ENCODE peak calls at places on chromosomes 2 and 18, in four cellular contexts. W, D, J and V are unnamed samples.

GRCh38 chr2:53104263-53104662 is 663.3 kb upstream of the CHAC2 start:
- DNase-seq in W (no peak), D (no peak), J (peak; percentile 90), V (no peak)

GRCh38 chr2:74548919-74549684 is 4.6 kb downstream of the LOXL3 start:
- DNase-seq in W (peak; percentile 76), D (no peak), J (peak; percentile 50), V (peak; percentile 88)

GRCh38 chr2:217801115-217801531 is 201.7 kb downstream of the TNS1 start:
- DNase-seq in W (no peak), D (no peak), J (no peak), V (no peak)

GRCh38 chr18:52152036-52152435 is 188.0 kb upstream of the DCC start:
- DNase-seq in W (no peak), D (no peak), J (no peak), V (no peak)

GRCh38 chr18:48928787-48929186 is 22.0 kb downstream of the SMAD7 start:
- DNase-seq in W (no peak), D (peak; percentile 72), J (peak; percentile 65), V (peak; percentile 80)

GRCh38 chr2:1664698-1665097 is 79.6 kb downstream of the PXDN start:
- DNase-seq in W (no peak), D (no peak), J (no peak), V (no peak)

GRCh38 chr18:58781627-58782194 is 83.0 kb upstream of the ZNF532 start:
- DNase-seq in W (peak; percentile 51), D (peak; percentile 57), J (peak; percentile 59), V (peak; percentile 73)

GRCh38 chr2:9809064-9809356 is 34.3 kb upstream of the TAF1B start:
- DNase-seq in W (no peak), D (no peak), J (no peak), V (no peak)

GRCh38 chr2:150710916-150711315 is 223.4 kb upstream of the RND3 start:
- DNase-seq in W (no peak), D (no peak), J (no peak), V (no peak)

GRCh38 chr18:79912409-79912991 is 39.0 kb downstream of the SLC66A2 start:
- DNase-seq in W (no peak), D (no peak), J (no peak), V (no peak)

GRCh38 chr2:98039085-98039756 is 43.5 kb upstream of the TMEM131 start:
- DNase-seq in W (no peak), D (no peak), J (no peak), V (peak; percentile 75)

GRCh38 chr2:218831378-218831990 is at the start of gene PRKAG3:
- DNase-seq in W (no peak), D (no peak), J (no peak), V (no peak)

GRCh38 chr2:218828477-218828778 is 3.2 kb downstream of the PRKAG3 start:
- DNase-seq in W (no peak), D (no peak), J (no peak), V (no peak)

GRCh38 chr2:218830526-218831306 is 887 bp downstream of the PRKAG3 start:
- DNase-seq in W (no peak), D (no peak), J (no peak), V (no peak)

GRCh38 chr2:218827701-218828476 is 3.7 kb downstream of the PRKAG3 start:
- DNase-seq in W (no peak), D (no peak), J (no peak), V (no peak)

DNA sequence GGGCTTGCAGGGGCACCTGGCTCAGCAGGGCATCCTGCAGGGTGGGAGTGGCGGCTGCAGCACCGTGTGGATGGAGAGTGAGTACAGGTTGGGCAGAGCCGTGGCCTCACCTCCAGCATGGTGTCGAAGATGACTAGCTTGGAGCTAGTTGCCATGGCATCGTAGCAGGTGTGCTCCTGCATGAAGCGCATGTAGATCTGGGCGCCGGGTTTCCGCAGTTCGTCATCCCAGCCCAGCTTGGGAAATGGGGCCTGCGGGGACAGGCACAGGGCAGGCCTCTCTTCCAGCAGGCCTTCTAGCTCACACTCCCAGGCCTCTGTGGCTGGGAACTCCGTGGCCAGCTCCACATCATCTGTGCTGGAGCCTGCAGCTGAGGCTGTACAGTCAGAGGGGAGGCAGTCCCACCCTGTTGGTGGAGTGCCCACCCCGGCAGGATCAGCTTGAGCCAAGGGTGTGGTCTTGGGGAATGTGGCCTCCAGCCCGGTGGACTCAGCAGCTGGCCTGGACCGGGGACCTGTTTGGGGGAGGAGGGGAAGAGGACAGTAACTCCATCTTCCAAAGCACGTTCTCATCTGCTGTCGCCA is 1.6 kb downstream of the PRKAG3 start:
- DNase-seq in W (no peak), D (no peak), J (no peak), V (no peak)
- TF ChIP-seq CTCF in W (no peak), D (no peak), J (no peak), V (no peak)

DNA sequence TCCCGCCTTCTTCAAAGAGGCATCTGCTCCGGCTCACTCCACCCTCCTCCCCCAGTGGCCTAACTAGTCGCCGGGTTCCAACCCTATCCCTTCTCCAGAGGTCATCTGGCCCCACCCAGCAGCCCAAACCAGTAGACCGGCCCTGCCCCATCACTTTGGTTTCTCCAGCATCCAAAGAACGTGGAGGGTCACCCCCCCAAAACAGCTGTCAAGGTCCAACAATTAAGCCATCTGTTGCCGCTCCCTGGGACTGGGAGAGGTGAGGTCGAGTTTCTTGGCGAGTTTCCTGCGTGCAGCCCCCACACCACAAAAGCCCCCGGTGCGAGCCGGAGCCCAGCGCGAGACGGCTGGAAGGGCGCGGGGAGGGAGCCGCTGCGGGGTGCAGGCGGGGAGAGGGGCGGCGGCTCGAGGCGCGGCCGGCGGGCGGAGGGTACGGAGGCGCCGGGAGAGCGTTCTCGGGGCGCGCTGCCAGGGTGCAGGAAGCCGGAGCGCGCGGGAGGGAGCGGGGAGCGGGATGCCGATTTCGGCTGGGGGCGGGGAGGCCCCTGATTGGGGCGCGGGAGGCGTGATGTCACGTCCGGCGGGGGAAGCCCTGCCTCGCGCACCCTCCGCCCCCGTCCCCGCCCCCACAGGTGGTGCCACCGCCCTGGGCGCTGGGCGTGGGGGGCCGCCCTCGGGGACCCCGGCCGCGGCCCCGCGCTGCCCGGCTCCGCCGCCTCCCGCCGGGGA is 571 bp upstream of the GPC1 start:
- DNase-seq in W (peak; percentile 91), D (no peak), J (peak; percentile 52), V (no peak)
- TF ChIP-seq POLR2A in W (peak; percentile 60), D (peak; percentile 37), J (no peak), V (no peak)

DNA sequence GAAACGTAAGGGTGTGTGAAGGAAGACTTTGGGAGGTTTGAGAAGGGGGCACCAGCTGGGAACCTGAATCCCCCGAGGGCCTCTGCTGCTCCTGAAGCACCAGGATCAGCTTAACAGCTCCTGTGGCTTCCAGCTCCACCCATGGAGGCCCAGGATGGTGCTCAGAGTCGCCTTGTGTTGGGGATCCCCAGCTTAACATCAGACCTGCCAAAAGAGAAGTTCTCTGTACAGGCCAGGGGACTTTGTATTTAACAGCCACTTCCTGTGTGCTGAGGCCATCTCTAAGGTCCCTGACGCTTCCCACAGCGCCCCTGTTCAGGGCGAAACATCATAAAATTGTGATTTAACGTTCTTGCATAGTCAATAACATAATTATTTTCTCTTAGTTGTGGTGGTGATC is 77.5 kb downstream of the NCK2 start:
- DNase-seq in W (no peak), D (no peak), J (peak; percentile 16), V (peak; percentile 68)
- TF ChIP-seq MYC in W (no peak), D (no peak), J (no peak), V (no peak)

GRCh38 chr2:59303272-59303671 is 1062.1 kb upstream of the FANCL start:
- DNase-seq in W (no peak), D (no peak), J (no peak), V (no peak)

GRCh38 chr2:59312022-59312421 is 1070.9 kb upstream of the FANCL start:
- DNase-seq in W (no peak), D (no peak), J (no peak), V (peak; percentile 18)

GRCh38 chr2:59307196-59307595 is 1066.1 kb upstream of the FANCL start:
- DNase-seq in W (no peak), D (no peak), J (no peak), V (no peak)

GRCh38 chr2:59312967-59313943 is 1072.1 kb upstream of the FANCL start:
- DNase-seq in W (no peak), D (no peak), J (no peak), V (no peak)

GRCh38 chr2:59308108-59308507 is 1067.0 kb upstream of the FANCL start:
- DNase-seq in W (no peak), D (no peak), J (no peak), V (peak; percentile 7)
- TF ChIP-seq CTCF in W (no peak), D (no peak), J (no peak), V (no peak)

GRCh38 chr2:33599175-33599942 is at the start of gene FAM98A:
- DNase-seq in W (peak; percentile 92), D (peak; percentile 96), J (peak; percentile 99), V (peak; percentile 99)
- TF ChIP-seq POLR2A in W (peak; percentile 93), D (peak; percentile 75), J (peak; percentile 77), V (peak; percentile 61)

GRCh38 chr2:165144315-165144714 is 59.5 kb downstream of the SCN3A start:
- DNase-seq in W (no peak), D (no peak), J (no peak), V (peak; percentile 30)
- TF ChIP-seq MYC in W (no peak), D (no peak), J (no peak), V (no peak)

DNA sequence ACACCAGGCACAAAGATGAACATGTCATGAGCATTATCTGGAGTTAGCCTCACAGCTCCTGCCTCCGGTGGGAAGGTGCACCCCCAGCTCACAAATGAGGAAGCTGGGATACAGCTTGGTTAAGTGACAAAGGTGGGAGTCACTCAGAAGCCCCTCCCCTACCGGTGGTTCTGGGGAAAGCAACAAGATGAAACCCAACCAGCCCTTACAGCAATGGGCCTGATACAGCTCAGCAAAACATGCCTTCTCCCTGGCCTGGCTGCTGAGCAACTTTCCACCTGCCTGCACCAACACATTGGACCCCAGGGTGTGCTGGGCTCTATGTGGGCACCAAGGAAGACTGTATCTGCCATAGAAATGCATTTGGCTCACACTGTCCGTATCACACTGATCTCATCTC is 113.2 kb downstream of the GYPC start:
- DNase-seq in W (no peak), D (no peak), J (no peak), V (peak; percentile 41)
- TF ChIP-seq CTCF in W (no peak), D (no peak), J (no peak), V (peak; percentile 32)